ENCODE peak calls at places on chromosomes 5 and 9, in eight cellular contexts. K is iPS-NIHi11; I is hippocampal formation; N is MG63; S is left cardiac atrium; Q is MCF 10A; X is stimulated activated CD4-positive, alpha-beta T cell treated with anti-CD3 and anti-CD28 coated beads, TNF-alpha, amount 100 ng/mL, for 4 hours; J is HT1080. L is an unnamed sample.

GRCh38 chr5:137672001-137672400 is 63.9 kb downstream of the KLHL3 start:
- DNase-seq in S (no peak), X (no peak), K (no peak), J (no peak), N (no peak), I (no peak), Q (no peak), L (no peak)

GRCh38 chr9:32811251-32811650 is 27.9 kb downstream of the TMEM215 start:
- DNase-seq in I (no peak), J (peak), X (no peak), K (no peak), Q (no peak), S (no peak), N (no peak), L (no peak)

GRCh38 chr5:131710391-131710790 is 75.4 kb upstream of the RAPGEF6 start:
- DNase-seq in N (no peak), K (no peak), Q (no peak), J (no peak), S (no peak), I (no peak), X (no peak), L (no peak)

GRCh38 chr9:133658442-133659431 is 22.6 kb downstream of the DBH start:
- DNase-seq in Q (peak), S (peak), K (peak), X (no peak), I (no peak), N (peak), J (no peak), L (peak)

GRCh38 chr5:61995486-61995885 is 310.5 kb upstream of the KIF2A start:
- DNase-seq in N (no peak), K (no peak), S (no peak), J (no peak), I (no peak), Q (no peak), X (no peak), L (no peak)

GRCh38 chr5:54717870-54718269 is 200.3 kb downstream of the SNX18 start:
- DNase-seq in S (no peak), I (no peak), K (no peak), X (no peak), N (no peak), J (no peak), Q (no peak), L (no peak)

GRCh38 chr9:94920439-94920951 is 194.0 kb downstream of the AOPEP start:
- DNase-seq in X (no peak), I (peak), N (no peak), Q (no peak), K (no peak), J (peak), S (peak), L (peak)

GRCh38 chr5:148966348-148966747 is 96.5 kb downstream of the SH3TC2 start:
- DNase-seq in X (no peak), K (no peak), Q (peak), N (no peak), I (no peak), J (no peak), S (no peak), L (no peak)

GRCh38 chr9:110655723-110656641 is 12.6 kb upstream of the MUSK start:
- DNase-seq in I (no peak), J (no peak), X (no peak), K (no peak), S (peak), Q (peak), N (peak), L (no peak)

GRCh38 chr5:72951850-72952468 is 3.9 kb upstream of the FCHO2 start:
- DNase-seq in X (no peak), Q (peak), J (peak), K (no peak), N (peak), I (no peak), S (no peak), L (no peak)

GRCh38 chr5:1447772-1448361 is 2.6 kb upstream of the SLC6A3 start:
- DNase-seq in S (no peak), Q (no peak), I (no peak), J (no peak), N (no peak), K (no peak), X (no peak), L (no peak)

GRCh38 chr5:143921525-143922311 is 109.8 kb downstream of the HMHB1 start:
- DNase-seq in N (peak), X (no peak), K (no peak), Q (peak), I (no peak), S (no peak), J (peak), L (no peak)

GRCh38 chr5:10600629-10601245 is 36.9 kb downstream of the ANKRD33B start:
- DNase-seq in J (peak), I (no peak), X (no peak), N (no peak), K (no peak), Q (peak), S (no peak), L (no peak)

GRCh38 chr9:114344188-114344566 is 14.5 kb downstream of the ORM2 start:
- DNase-seq in J (no peak), Q (no peak), N (no peak), I (no peak), S (no peak), K (no peak), X (no peak), L (no peak)

GRCh38 chr5:35003018-35003957 is 44.5 kb downstream of the AGXT2 start:
- DNase-seq in N (peak), Q (peak), X (peak), S (peak), I (peak), J (peak), K (peak), L (peak)

GRCh38 chr9:119793272-119793671 is 424.0 kb upstream of the BRINP1 start:
- DNase-seq in K (no peak), N (no peak), Q (no peak), X (no peak), J (no peak), I (no peak), S (no peak), L (no peak)

GRCh38 chr5:40689442-40689841 is 9.7 kb downstream of the PTGER4 start:
- DNase-seq in J (peak), X (no peak), Q (peak), N (peak), I (no peak), K (peak), S (no peak), L (no peak)

GRCh38 chr5:120452471-120452870 is 11.6 kb upstream of the PRR16 start:
- DNase-seq in S (no peak), Q (no peak), N (no peak), I (no peak), J (no peak), K (no peak), X (no peak), L (no peak)

GRCh38 chr9:75891277-75892167 is 1.0 kb downstream of the PCSK5 start:
- DNase-seq in S (peak), I (peak), K (peak), J (peak), Q (peak), X (peak), N (no peak), L (peak)

GRCh38 chr9:114348906-114349482 is 19.3 kb downstream of the ORM2 start:
- DNase-seq in S (peak), I (no peak), Q (peak), N (peak), K (peak), X (peak), J (peak), L (peak)

GRCh38 chr9:130927338-130927737 is 11.7 kb downstream of the FIBCD1 start:
- DNase-seq in X (no peak), Q (peak), S (no peak), I (no peak), J (no peak), K (no peak), N (peak), L (peak)

L was measured in right cardiac atrium.